ENCODE peak calls at places on chromosomes 11 and 22, in eight cellular contexts. Y, W, Q, X, T, R, B and M are unnamed samples.

GRCh38 chr11:99773646-99774045 is 752.9 kb downstream of the CNTN5 start:
- DNase-seq in R (no peak), T (no peak), Q (no peak), W (peak; percentile 56), X (no peak), B (no peak), Y (no peak), M (no peak)

GRCh38 chr22:23763579-23764331 is 965 bp downstream of the C22orf15 start:
- DNase-seq in B (no peak), R (no peak), W (no peak), Y (no peak), X (no peak), T (no peak), Q (peak; percentile 44), M (peak; percentile 24)

GRCh38 chr11:10294289-10294953 is 402 bp upstream of the SBF2 start:
- DNase-seq in R (peak; percentile 66), Q (peak; percentile 55), W (peak; percentile 88), X (peak; percentile 50), B (peak; percentile 48), Y (no peak), T (peak; percentile 44), M (no peak)

GRCh38 chr22:45948081-45948648 is 28.8 kb downstream of the WNT7B start:
- DNase-seq in X (no peak), Y (no peak), W (no peak), Q (no peak), T (no peak), B (no peak), R (no peak), M (no peak)

GRCh38 chr11:46855863-46856262 is 9.8 kb upstream of the CKAP5 start:
- DNase-seq in T (no peak), W (no peak), Y (no peak), X (no peak), R (no peak), B (no peak), Q (no peak), M (no peak)

GRCh38 chr22:17695986-17696385 is 57.4 kb downstream of the BCL2L13 start:
- DNase-seq in W (no peak), Q (no peak), B (no peak), Y (no peak), R (no peak), T (no peak), X (no peak), M (no peak)

GRCh38 chr11:116610190-116610589 is 162.6 kb downstream of the BUD13 start:
- DNase-seq in R (no peak), T (no peak), X (no peak), W (no peak), B (no peak), Q (no peak), Y (no peak), M (no peak)

GRCh38 chr22:44195189-44195871 is 14.6 kb downstream of the PARVG start:
- DNase-seq in Q (no peak), X (no peak), Y (no peak), W (no peak), T (no peak), R (no peak), B (no peak), M (no peak)

GRCh38 chr11:61195016-61195695 is 8.2 kb upstream of the PGA3 start:
- DNase-seq in X (no peak), B (no peak), T (no peak), Y (no peak), Q (no peak), W (no peak), R (no peak), M (no peak)

GRCh38 chr22:46515208-46516111 is 22.0 kb downstream of the CELSR1 start:
- DNase-seq in W (no peak), Y (no peak), T (peak; percentile 70), Q (no peak), R (no peak), X (no peak), B (no peak), M (no peak)

GRCh38 chr11:34825670-34826383 is 90.4 kb downstream of the APIP start:
- DNase-seq in R (no peak), W (no peak), X (no peak), T (peak; percentile 76), Y (peak; percentile 51), Q (no peak), B (no peak), M (no peak)

GRCh38 chr22:50009765-50010675 is 2.5 kb downstream of the IL17REL start:
- DNase-seq in R (no peak), Q (no peak), X (peak; percentile 7), W (no peak), T (no peak), Y (no peak), B (no peak), M (no peak)

GRCh38 chr11:10233581-10233980 is 60.4 kb downstream of the SBF2 start:
- DNase-seq in R (no peak), X (no peak), W (peak; percentile 42), B (no peak), Q (no peak), T (peak; percentile 83), Y (no peak), M (no peak)

GRCh38 chr11:102467853-102468580 is 15.5 kb upstream of the TMEM123 start:
- DNase-seq in Y (no peak), T (no peak), R (no peak), B (no peak), X (no peak), W (no peak), Q (no peak), M (no peak)
- H3K4me1 ChIP-seq in Y (peaks cover 8% of the 10 kb centered on the region), T (peaks cover 44% of the 10 kb centered on the region), R (no peaks in the 10 kb centered on the region), B (no peaks in the 10 kb centered on the region), X (no peaks in the 10 kb centered on the region), W (peaks cover 7% of the 10 kb centered on the region), Q (no peaks in the 10 kb centered on the region), M (peaks cover 83% of the 10 kb centered on the region)

GRCh38 chr11:104968856-104969776 is 742 bp upstream of the CASP4 start:
- DNase-seq in X (peak; percentile 25), T (peak; percentile 41), B (peak; percentile 32), W (peak; percentile 42), Y (no peak), Q (no peak), R (peak; percentile 21), M (no peak)

GRCh38 chr11:104970756-104971155 is 2.4 kb upstream of the CASP4 start:
- DNase-seq in R (no peak), Y (no peak), B (no peak), X (no peak), W (no peak), Q (no peak), T (no peak), M (no peak)

GRCh38 chr11:104967493-104968364 is 645 bp downstream of the CASP4 start:
- DNase-seq in B (no peak), T (peak; percentile 39), Q (no peak), Y (no peak), R (no peak), W (peak; percentile 37), X (no peak), M (no peak)

GRCh38 chr11:104965735-104966134 is 2.6 kb downstream of the CASP4 start:
- DNase-seq in T (peak; percentile 32), X (no peak), R (no peak), Q (no peak), W (no peak), B (no peak), Y (no peak), M (no peak)

DNA sequence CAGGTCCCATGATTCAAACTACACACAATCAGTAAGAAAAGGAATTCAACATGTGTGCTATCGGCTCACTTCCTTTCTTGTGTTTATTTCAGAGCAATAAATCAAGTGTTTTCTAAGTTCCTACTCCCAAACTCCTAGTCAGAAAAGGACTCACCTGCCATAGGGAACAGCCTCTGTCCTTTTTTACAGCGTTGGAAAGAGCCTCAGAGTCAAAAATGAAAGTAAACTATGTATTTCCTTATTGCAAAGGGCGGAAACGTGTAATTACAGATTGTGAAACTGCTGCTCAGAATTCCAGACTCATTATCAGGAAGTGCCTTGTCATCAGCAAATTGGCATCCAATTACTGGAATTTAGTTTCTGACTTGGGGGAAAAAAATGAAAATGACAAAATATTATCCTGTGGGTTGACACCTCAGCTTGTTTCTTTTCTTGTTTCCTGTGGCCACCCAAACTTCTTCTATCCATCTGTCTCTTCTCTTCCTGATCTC is at the start of gene CASP4:
- DNase-seq in R (no peak), B (peak; percentile 49), Q (no peak), T (peak; percentile 71), W (peak; percentile 87), Y (peak; percentile 45), X (no peak), M (no peak)
- H3K4me3 ChIP-seq in R (peak within 1 kb of the TSS; percentile 47), B (peak within 1 kb of the TSS; percentile 47), Q (no peak within 1 kb of the TSS), T (peak within 1 kb of the TSS; percentile 76), W (peak within 1 kb of the TSS; percentile 90), Y (peak within 1 kb of the TSS; percentile 48), X (peak within 1 kb of the TSS; percentile 65), M (peak within 1 kb of the TSS; percentile 81)

GRCh38 chr11:63920126-63920869 is 3.3 kb upstream of the RCOR2 start:
- DNase-seq in W (peak; percentile 25), B (peak; percentile 86), X (peak; percentile 90), Y (peak; percentile 45), R (peak; percentile 71), Q (peak; percentile 80), T (no peak), M (no peak)

GRCh38 chr11:63920870-63921417 is 4.0 kb upstream of the RCOR2 start:
- DNase-seq in Y (no peak), W (no peak), T (no peak), X (no peak), B (peak; percentile 42), Q (peak; percentile 70), R (no peak), M (no peak)

GRCh38 chr11:63918576-63919171 is 1.7 kb upstream of the RCOR2 start:
- DNase-seq in B (peak; percentile 27), Y (no peak), Q (no peak), X (no peak), W (peak; percentile 30), T (no peak), R (no peak), M (no peak)

GRCh38 chr11:63917685-63918523 is 940 bp upstream of the RCOR2 start:
- DNase-seq in B (peak; percentile 81), W (peak; percentile 63), X (peak; percentile 84), Q (peak; percentile 89), R (peak; percentile 72), T (no peak), Y (no peak), M (peak; percentile 67)

DNA sequence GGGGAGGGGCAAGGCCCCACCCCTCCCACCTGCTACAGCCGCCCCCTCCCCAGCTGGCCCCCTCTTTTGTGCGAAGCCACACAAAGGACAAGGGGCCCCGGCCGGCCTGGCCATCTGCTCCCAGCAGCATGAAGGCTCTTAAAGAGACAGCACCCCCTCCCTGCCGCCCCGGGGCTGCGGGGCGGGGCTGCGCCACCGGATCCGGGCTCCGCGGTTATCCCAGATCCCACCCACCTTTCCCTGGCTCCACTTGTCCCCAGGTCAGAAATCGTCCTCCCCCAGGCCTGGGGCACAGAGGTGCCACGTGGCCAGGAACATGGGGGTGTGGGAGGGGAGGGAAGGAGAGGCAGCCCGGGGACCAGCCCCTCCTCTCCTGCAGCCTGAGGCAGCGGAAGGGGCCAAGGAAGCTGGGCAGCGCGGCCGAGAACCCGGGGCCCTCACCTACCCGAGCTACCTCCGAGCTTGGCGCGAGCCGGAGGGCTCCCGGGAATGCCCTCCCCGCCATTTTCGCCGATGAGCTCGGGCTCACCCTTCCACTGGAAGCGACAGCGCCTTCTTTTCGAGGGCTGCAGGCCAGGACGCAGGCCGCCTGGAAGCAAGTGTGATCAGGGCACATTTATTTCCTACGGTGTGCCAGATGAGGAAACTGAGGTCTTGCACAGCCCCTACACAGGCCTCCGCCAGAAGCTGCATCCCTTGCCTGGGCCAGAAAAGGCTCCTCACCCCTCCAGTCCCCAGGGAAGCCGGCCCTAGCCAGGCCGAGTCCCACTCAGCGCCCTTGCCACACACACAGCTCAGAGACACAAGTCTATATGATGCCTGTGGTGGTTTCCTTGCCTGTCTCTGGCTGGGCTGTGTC is 2.5 kb upstream of the RCOR2 start:
- DNase-seq in T (no peak), B (peak; percentile 68), R (peak; percentile 53), W (peak; percentile 26), Y (no peak), X (peak; percentile 76), Q (peak; percentile 79), M (no peak)
- H3K4me1 ChIP-seq in T (peaks cover 16% of the 10 kb centered on the region), B (peaks cover 61% of the 10 kb centered on the region), R (no peaks in the 10 kb centered on the region), W (peaks cover 19% of the 10 kb centered on the region), Y (peaks cover 26% of the 10 kb centered on the region), X (peaks cover 60% of the 10 kb centered on the region), Q (peaks cover 40% of the 10 kb centered on the region), M (peaks cover 28% of the 10 kb centered on the region)

GRCh38 chr11:2884424-2884815 is 1.2 kb downstream of the CDKN1C start:
- DNase-seq in R (peak; percentile 62), T (no peak), Q (peak; percentile 68), X (peak; percentile 66), B (peak; percentile 57), Y (no peak), W (peak; percentile 45), M (no peak)
- H3K4me3 ChIP-seq in R (peak overlapping the region; percentile 63), T (peak overlapping the region; percentile 31), Q (peak overlapping the region; percentile 99), X (peak overlapping the region; percentile 92), B (peak overlapping the region; percentile 73), Y (peak overlapping the region; percentile 65), W (peak overlapping the region; percentile 12), M (no peak overlapping the region)